ENCODE peak calls at places on chromosomes 3 and 15, in four cellular contexts. C is B cell, N is osteocyte, T is neural progenitor cell. L is an unnamed sample.

GRCh38 chr15:77739591-77740378 is 107.1 kb upstream of the LINGO1 start:
- DNase-seq in C (no peak), N (no peak), T (peak; percentile 86), L (no peak)

GRCh38 chr3:108602249-108602934 is 12.9 kb downstream of the DZIP3 start:
- DNase-seq in C (peak; percentile 41), N (no peak), T (peak; percentile 41), L (no peak)

GRCh38 chr3:187022403-187023029 is 92.2 kb downstream of the ST6GAL1 start:
- DNase-seq in C (no peak), N (no peak), T (no peak), L (no peak)

GRCh38 chr3:108845709-108846293 is 23.2 kb downstream of the TRAT1 start:
- DNase-seq in C (no peak), N (no peak), T (no peak), L (no peak)

GRCh38 chr3:43378066-43378935 is 92.0 kb downstream of the SNRK start:
- DNase-seq in C (peak; percentile 66), N (peak; percentile 36), T (peak; percentile 48), L (no peak)

GRCh38 chr3:38916706-38917105 is 100.7 kb upstream of the SCN10A start:
- DNase-seq in C (no peak), N (no peak), T (no peak), L (no peak)

GRCh38 chr15:53746101-53746500 is 13.4 kb downstream of the WDR72 start:
- DNase-seq in C (no peak), N (no peak), T (no peak), L (no peak)

GRCh38 chr3:149414557-149415231 is 37.2 kb upstream of the TM4SF1 start:
- DNase-seq in C (no peak), N (no peak), T (no peak), L (no peak)

GRCh38 chr3:16482770-16483531 is 30.5 kb downstream of the RFTN1 start:
- DNase-seq in C (peak; percentile 78), N (no peak), T (no peak), L (no peak)

GRCh38 chr3:71101581-71101980 is 481.9 kb downstream of the FOXP1 start:
- DNase-seq in C (no peak), N (no peak), T (no peak), L (no peak)

GRCh38 chr15:90617668-90618097 is 88.0 kb downstream of the CRTC3 start:
- DNase-seq in C (no peak), N (no peak), T (no peak), L (no peak)

GRCh38 chr3:35664460-35664919 is 25.2 kb downstream of the ARPP21 start:
- DNase-seq in C (no peak), N (peak; percentile 84), T (peak; percentile 50), L (no peak)

GRCh38 chr15:35320158-35320780 is 225.7 kb downstream of the DPH6 start:
- DNase-seq in C (no peak), N (no peak), T (no peak), L (no peak)

GRCh38 chr3:8283180-8283579 is 218.4 kb upstream of the LMCD1 start:
- DNase-seq in C (no peak), N (no peak), T (no peak), L (no peak)

GRCh38 chr15:80176443-80176842 is 23.6 kb downstream of the FAH start:
- DNase-seq in C (no peak), N (no peak), T (no peak), L (no peak)

GRCh38 chr15:75902129-75902557 is 1.5 kb upstream of the FBXO22 start:
- DNase-seq in C (no peak), N (no peak), T (peak; percentile 73), L (no peak)

GRCh38 chr15:40936709-40937666 is 7.8 kb downstream of the DLL4 start:
- DNase-seq in C (no peak), N (no peak), T (peak; percentile 63), L (no peak)

GRCh38 chr15:89104172-89104564 is 15.9 kb downstream of the ABHD2 start:
- DNase-seq in C (no peak), N (no peak), T (no peak), L (no peak)

GRCh38 chr3:58026598-58026997 is 18.4 kb downstream of the FLNB start:
- DNase-seq in C (no peak), N (no peak), T (no peak), L (no peak)

GRCh38 chr3:74089854-74090253 is 465.1 kb upstream of the PDZRN3 start:
- DNase-seq in C (no peak), N (no peak), T (peak; percentile 5), L (no peak)

GRCh38 chr3:127158614-127159221 is 34.2 kb upstream of the PRR23E start:
- DNase-seq in C (no peak), N (no peak), T (peak; percentile 93), L (no peak)

GRCh38 chr3:108202834-108203233 is 19.4 kb downstream of the IFT57 start:
- DNase-seq in C (no peak), N (no peak), T (no peak), L (no peak)

GRCh38 chr3:60641354-60641753 is 609.9 kb downstream of the FHIT start:
- DNase-seq in C (no peak), N (no peak), T (no peak), L (no peak)

GRCh38 chr15:65867244-65867643 is 2.0 kb upstream of the RAB11A start:
- DNase-seq in C (no peak), N (no peak), T (no peak), L (no peak)

GRCh38 chr15:69609776-69610175 is 157.2 kb downstream of the RPLP1 start:
- DNase-seq in C (no peak), N (no peak), T (no peak), L (no peak)

GRCh38 chr3:65439641-65440040 is 599.1 kb downstream of the MAGI1 start:
- DNase-seq in C (no peak), N (no peak), T (peak; percentile 80), L (no peak)

GRCh38 chr15:66826504-66826903 is 124.5 kb downstream of the SMAD6 start:
- DNase-seq in C (no peak), N (no peak), T (no peak), L (no peak)

GRCh38 chr3:98322686-98323085 is 31.0 kb upstream of the OR5K4 start:
- DNase-seq in C (no peak), N (no peak), T (no peak), L (no peak)

GRCh38 chr3:40363681-40364080 is 23.3 kb upstream of the ENTPD3 start:
- DNase-seq in C (no peak), N (no peak), T (no peak), L (no peak)

GRCh38 chr3:197308591-197308990 is 10.2 kb upstream of the DLG1 start:
- DNase-seq in C (no peak), N (no peak), T (no peak), L (no peak)

GRCh38 chr15:60787737-60788513 is 309.0 kb upstream of the ICE2 start:
- DNase-seq in C (no peak), N (no peak), T (no peak), L (no peak)

GRCh38 chr3:117003501-117003900 is 293.9 kb downstream of the TUSC7 start:
- DNase-seq in C (no peak), N (no peak), T (no peak), L (no peak)

GRCh38 chr3:159724627-159725026 is 264.0 kb upstream of the IL12A start:
- DNase-seq in C (no peak), N (no peak), T (no peak), L (no peak)

GRCh38 chr15:82132116-82132515 is 86.3 kb upstream of the MEX3B start:
- DNase-seq in C (no peak), N (no peak), T (no peak), L (no peak)

GRCh38 chr3:10396083-10396482 is 75.2 kb upstream of the SEC13 start:
- DNase-seq in C (no peak), N (no peak), T (no peak), L (no peak)

DNA sequence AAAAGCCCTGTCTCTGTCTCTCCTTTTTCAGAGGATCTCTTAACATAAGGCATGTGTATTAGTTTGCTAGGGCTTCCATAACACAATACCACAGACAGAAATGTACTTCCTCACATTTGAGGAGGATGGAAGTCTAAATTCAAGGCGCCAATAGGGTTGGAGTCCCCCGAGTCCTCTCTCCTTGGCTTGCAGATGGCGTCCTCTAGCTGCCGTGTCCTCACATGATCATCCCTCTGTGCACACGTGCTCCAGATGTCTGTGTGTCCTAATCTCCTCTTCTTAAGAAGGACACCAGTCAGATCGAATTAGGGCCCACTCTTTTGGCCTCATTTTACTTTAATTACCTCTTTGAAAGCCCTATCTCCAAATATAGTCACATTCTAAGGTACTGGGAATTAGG is 23.1 kb upstream of the BFSP2 start:
- DNase-seq in C (no peak), N (no peak), T (no peak), L (no peak)
- TF ChIP-seq CTCF in C (no peak), N (no peak), T (peak; percentile 7), L (no peak)

DNA sequence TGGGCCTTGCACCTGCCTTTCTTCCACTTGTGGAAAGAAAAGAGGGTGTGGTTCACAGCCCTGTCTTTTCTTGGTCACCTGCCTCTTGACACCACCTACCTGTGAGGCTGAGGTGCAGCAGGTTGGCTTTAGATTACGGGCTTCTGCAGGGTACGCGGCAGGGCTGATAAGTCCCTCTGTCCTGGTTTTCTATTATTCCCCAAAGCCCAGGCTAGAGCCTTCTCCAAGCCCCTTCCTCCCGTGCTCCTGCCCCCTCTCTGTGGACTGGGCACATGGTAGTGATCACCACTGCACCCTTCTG is 44.8 kb upstream of the HACD2 start:
- DNase-seq in C (no peak), N (no peak), T (no peak), L (no peak)
- TF ChIP-seq CTCF in C (no peak), N (no peak), T (no peak), L (no peak)

DNA sequence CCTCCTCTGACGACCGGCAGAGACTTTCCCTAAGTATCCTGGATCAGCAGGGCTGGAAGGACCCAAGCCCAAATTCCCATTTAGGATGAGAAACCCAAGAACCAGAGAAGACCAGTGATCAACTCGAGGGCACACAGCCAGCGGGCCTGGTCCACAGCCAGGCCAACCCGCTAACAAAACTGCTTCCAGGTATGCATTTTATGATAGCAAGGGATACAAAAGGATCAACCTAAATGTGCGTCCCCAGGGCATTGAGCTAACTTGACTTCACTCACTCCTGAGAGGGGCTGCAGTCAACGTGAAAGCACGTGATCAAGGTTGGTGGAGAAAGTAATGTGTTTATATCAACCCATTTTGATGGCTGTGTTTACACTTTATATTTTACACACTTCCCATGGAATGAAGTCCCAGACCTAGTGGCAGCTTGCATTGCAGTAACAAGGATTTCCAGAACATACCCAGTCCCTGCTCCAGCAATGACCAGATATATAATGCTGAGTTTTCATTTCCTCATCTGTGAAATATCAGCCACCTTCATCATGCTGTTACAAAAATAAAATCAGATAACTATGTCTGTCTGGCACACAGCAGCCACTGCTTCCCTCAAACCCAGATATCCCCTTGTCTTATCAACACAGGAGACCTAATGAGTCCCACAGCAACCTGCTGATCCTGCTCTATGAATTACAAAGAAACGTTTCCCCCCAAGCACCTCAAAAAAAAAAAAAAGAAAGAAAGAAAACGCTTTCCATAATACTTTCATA is 2.1 kb downstream of the KLHL6 start:
- DNase-seq in C (no peak), N (no peak), T (no peak), L (no peak)
- TF ChIP-seq CTCF in C (no peak), N (no peak), T (no peak), L (no peak)

DNA sequence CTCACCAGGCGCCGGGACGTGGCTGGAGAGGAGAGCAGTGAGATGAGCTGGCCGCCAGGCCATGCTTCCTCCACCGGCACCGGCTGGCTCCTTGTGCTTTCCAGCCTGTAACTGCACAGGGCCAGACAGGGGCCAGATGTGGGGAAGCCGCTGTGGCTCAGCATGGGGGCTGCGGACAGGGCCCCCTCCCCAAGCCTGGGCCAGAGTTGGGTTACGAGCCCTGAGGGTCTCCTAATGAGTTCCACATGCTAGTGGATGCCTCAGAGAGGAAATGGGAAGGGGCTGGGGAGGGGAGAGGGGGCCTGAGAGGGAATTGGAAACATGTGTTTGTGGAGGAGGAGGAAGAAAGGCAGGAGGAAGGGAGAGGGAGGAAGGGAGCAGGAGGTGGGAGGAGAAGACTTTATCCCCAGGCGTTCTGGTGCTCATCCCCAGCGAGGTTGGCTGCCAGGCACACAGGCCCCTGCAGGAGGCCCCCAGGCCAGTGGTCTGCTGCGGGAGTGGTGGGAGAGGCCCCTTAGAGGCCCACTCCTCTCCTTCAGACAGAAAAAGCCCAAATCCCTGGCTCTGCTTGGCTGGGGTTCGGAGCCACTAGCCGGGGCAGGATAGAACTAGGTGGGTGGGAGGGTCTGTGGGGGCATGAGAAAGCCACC is 11.8 kb upstream of the DUSP7 start:
- DNase-seq in C (no peak), N (peak; percentile 88), T (no peak), L (peak; percentile 89)
- TF ChIP-seq CTCF in C (no peak), N (no peak), T (no peak), L (no peak)

L was measured in type B pancreatic cell.